ENCODE peak calls at places on chromosomes 7 and 10, in eight cellular contexts. One of them, this sample, is unnamed. For H3K4me1, the result is how much of the 10 kb centered on the place peaks cover.

GRCh38 chr7:39825391-39825790 is 124.7 kb upstream of the CDK13 start:
- DNase-seq in hepatocyte: no peak
- DNase-seq in transverse colon: no peak
- DNase-seq in fibroblast of lung: no peak
- DNase-seq in gastrocnemius medialis: no peak
- DNase-seq in CD8-positive, alpha-beta T cell: no peak
- DNase-seq in suprapubic skin: no peak
- DNase-seq in tibial artery: no peak
- DNase-seq in this sample: peak

GRCh38 chr7:133265821-133266220 is 12.9 kb downstream of the EXOC4 start:
- DNase-seq in transverse colon: no peak
- DNase-seq in suprapubic skin: no peak
- DNase-seq in tibial artery: no peak
- DNase-seq in CD8-positive, alpha-beta T cell: no peak
- DNase-seq in gastrocnemius medialis: no peak
- DNase-seq in hepatocyte: no peak
- DNase-seq in fibroblast of lung: peak
- DNase-seq in this sample: no peak

GRCh38 chr7:134736381-134736780 is 43.1 kb upstream of the CALD1 start:
- DNase-seq in suprapubic skin: no peak
- DNase-seq in tibial artery: no peak
- DNase-seq in transverse colon: no peak
- DNase-seq in hepatocyte: no peak
- DNase-seq in gastrocnemius medialis: no peak
- DNase-seq in fibroblast of lung: no peak
- DNase-seq in CD8-positive, alpha-beta T cell: no peak
- DNase-seq in this sample: no peak

GRCh38 chr7:108239501-108240225 is 109.5 kb upstream of the LAMB4 start:
- DNase-seq in tibial artery: no peak
- DNase-seq in hepatocyte: no peak
- DNase-seq in fibroblast of lung: no peak
- DNase-seq in suprapubic skin: no peak
- DNase-seq in CD8-positive, alpha-beta T cell: no peak
- DNase-seq in transverse colon: no peak
- DNase-seq in gastrocnemius medialis: no peak
- DNase-seq in this sample: no peak

GRCh38 chr7:659996-660395 is 66.5 kb upstream of the DNAAF5 start:
- DNase-seq in suprapubic skin: no peak
- DNase-seq in fibroblast of lung: no peak
- DNase-seq in hepatocyte: no peak
- DNase-seq in gastrocnemius medialis: no peak
- DNase-seq in transverse colon: no peak
- DNase-seq in CD8-positive, alpha-beta T cell: no peak
- DNase-seq in tibial artery: no peak
- DNase-seq in this sample: no peak

GRCh38 chr7:50409856-50410468 is 40.2 kb downstream of the FIGNL1 start:
- DNase-seq in suprapubic skin: no peak
- DNase-seq in CD8-positive, alpha-beta T cell: no peak
- DNase-seq in hepatocyte: no peak
- DNase-seq in gastrocnemius medialis: no peak
- DNase-seq in fibroblast of lung: no peak
- DNase-seq in transverse colon: peak
- DNase-seq in tibial artery: no peak
- DNase-seq in this sample: no peak

GRCh38 chr7:121001932-121002754 is 13.6 kb downstream of the CPED1 start:
- DNase-seq in hepatocyte: no peak
- DNase-seq in tibial artery: no peak
- DNase-seq in fibroblast of lung: no peak
- DNase-seq in CD8-positive, alpha-beta T cell: no peak
- DNase-seq in gastrocnemius medialis: no peak
- DNase-seq in transverse colon: no peak
- DNase-seq in suprapubic skin: no peak
- DNase-seq in this sample: no peak

GRCh38 chr10:110868981-110869380 is 2.7 kb upstream of the PDCD4 start:
- DNase-seq in tibial artery: no peak
- DNase-seq in suprapubic skin: no peak
- DNase-seq in hepatocyte: no peak
- DNase-seq in fibroblast of lung: no peak
- DNase-seq in CD8-positive, alpha-beta T cell: peak
- DNase-seq in transverse colon: no peak
- DNase-seq in gastrocnemius medialis: no peak
- DNase-seq in this sample: no peak

GRCh38 chr7:131431289-131431688 is 103.6 kb downstream of the MKLN1 start:
- DNase-seq in hepatocyte: peak
- DNase-seq in transverse colon: peak
- DNase-seq in tibial artery: peak
- DNase-seq in CD8-positive, alpha-beta T cell: no peak
- DNase-seq in suprapubic skin: no peak
- DNase-seq in gastrocnemius medialis: peak
- DNase-seq in fibroblast of lung: peak
- DNase-seq in this sample: peak

GRCh38 chr10:28533571-28534304 is 820 bp downstream of the WAC start:
- DNase-seq in CD8-positive, alpha-beta T cell: peak
- DNase-seq in hepatocyte: peak
- DNase-seq in suprapubic skin: peak
- DNase-seq in fibroblast of lung: peak
- DNase-seq in tibial artery: peak
- DNase-seq in gastrocnemius medialis: peak
- DNase-seq in transverse colon: peak
- DNase-seq in this sample: no peak

GRCh38 chr7:37234928-37235327 is 213.7 kb downstream of the ELMO1 start:
- DNase-seq in hepatocyte: peak
- DNase-seq in CD8-positive, alpha-beta T cell: no peak
- DNase-seq in tibial artery: no peak
- DNase-seq in gastrocnemius medialis: no peak
- DNase-seq in fibroblast of lung: no peak
- DNase-seq in transverse colon: no peak
- DNase-seq in suprapubic skin: no peak
- DNase-seq in this sample: no peak

GRCh38 chr7:49111706-49112105 is 187.4 kb downstream of the CDC14C start:
- DNase-seq in gastrocnemius medialis: no peak
- DNase-seq in suprapubic skin: no peak
- DNase-seq in CD8-positive, alpha-beta T cell: no peak
- DNase-seq in tibial artery: no peak
- DNase-seq in fibroblast of lung: no peak
- DNase-seq in transverse colon: no peak
- DNase-seq in hepatocyte: no peak
- DNase-seq in this sample: no peak
- TF ChIP-seq CTCF in gastrocnemius medialis: no peak
- TF ChIP-seq CTCF in suprapubic skin: no peak
- TF ChIP-seq CTCF in CD8-positive, alpha-beta T cell: no peak
- TF ChIP-seq CTCF in tibial artery: no peak
- TF ChIP-seq CTCF in fibroblast of lung: no peak
- TF ChIP-seq CTCF in transverse colon: no peak
- TF ChIP-seq CTCF in hepatocyte: no peak
- TF ChIP-seq CTCF in this sample: no peak

DNA sequence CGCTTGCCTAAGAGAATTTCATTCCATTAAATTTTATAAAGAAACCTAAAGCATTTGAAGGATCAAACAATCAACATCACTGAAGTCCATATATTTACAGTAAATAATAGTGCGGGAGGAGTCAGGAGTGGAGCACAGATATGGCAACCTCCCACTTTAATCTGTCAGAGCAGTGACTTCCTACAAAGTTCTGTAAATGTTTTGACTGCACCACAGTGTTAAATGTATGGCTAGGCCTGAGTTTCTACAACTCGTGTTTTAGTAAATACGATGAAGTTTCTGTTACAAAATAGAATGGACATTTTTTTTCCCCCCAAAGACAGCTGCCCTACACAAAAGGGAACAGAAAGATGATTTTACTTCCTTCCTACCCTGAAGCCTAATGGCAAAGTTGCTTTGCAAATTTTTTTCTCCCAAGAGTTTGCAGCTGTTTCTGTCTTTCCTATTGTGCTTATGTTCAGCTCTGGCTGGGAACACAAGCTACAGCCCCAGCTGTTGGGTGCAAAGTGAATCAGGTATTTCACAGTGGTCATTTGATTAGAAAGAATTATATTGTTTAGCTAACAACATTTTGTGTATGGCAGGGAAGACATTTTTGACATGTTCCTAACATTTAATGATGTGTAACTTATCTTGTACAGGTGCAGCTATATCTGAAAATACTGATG is 62.1 kb downstream of the MET start:
- DNase-seq in transverse colon: no peak
- DNase-seq in CD8-positive, alpha-beta T cell: no peak
- DNase-seq in fibroblast of lung: no peak
- DNase-seq in suprapubic skin: no peak
- DNase-seq in hepatocyte: no peak
- DNase-seq in tibial artery: no peak
- DNase-seq in gastrocnemius medialis: no peak
- DNase-seq in this sample: no peak
- H3K4me1 ChIP-seq in transverse colon: under half
- H3K4me1 ChIP-seq in CD8-positive, alpha-beta T cell: under half
- H3K4me1 ChIP-seq in fibroblast of lung: under half
- H3K4me1 ChIP-seq in suprapubic skin: under half
- H3K4me1 ChIP-seq in hepatocyte: under half
- H3K4me1 ChIP-seq in tibial artery: under half
- H3K4me1 ChIP-seq in gastrocnemius medialis: under half
- H3K4me1 ChIP-seq in this sample: under half

GRCh38 chr7:54837761-54838539 is 78.9 kb upstream of the SEC61G start:
- DNase-seq in suprapubic skin: no peak
- DNase-seq in gastrocnemius medialis: no peak
- DNase-seq in CD8-positive, alpha-beta T cell: no peak
- DNase-seq in hepatocyte: no peak
- DNase-seq in transverse colon: no peak
- DNase-seq in tibial artery: no peak
- DNase-seq in fibroblast of lung: no peak
- DNase-seq in this sample: no peak

GRCh38 chr7:54839538-54840213 is 80.7 kb upstream of the SEC61G start:
- DNase-seq in gastrocnemius medialis: peak
- DNase-seq in suprapubic skin: peak
- DNase-seq in hepatocyte: peak
- DNase-seq in CD8-positive, alpha-beta T cell: no peak
- DNase-seq in tibial artery: peak
- DNase-seq in fibroblast of lung: peak
- DNase-seq in transverse colon: peak
- DNase-seq in this sample: no peak

GRCh38 chr7:54843961-54844360 is 85.0 kb upstream of the SEC61G start:
- DNase-seq in suprapubic skin: no peak
- DNase-seq in gastrocnemius medialis: no peak
- DNase-seq in fibroblast of lung: no peak
- DNase-seq in CD8-positive, alpha-beta T cell: no peak
- DNase-seq in hepatocyte: no peak
- DNase-seq in transverse colon: no peak
- DNase-seq in tibial artery: no peak
- DNase-seq in this sample: no peak

GRCh38 chr7:54838540-54838925 is 79.5 kb upstream of the SEC61G start:
- DNase-seq in gastrocnemius medialis: no peak
- DNase-seq in transverse colon: no peak
- DNase-seq in tibial artery: no peak
- DNase-seq in hepatocyte: no peak
- DNase-seq in CD8-positive, alpha-beta T cell: no peak
- DNase-seq in suprapubic skin: no peak
- DNase-seq in fibroblast of lung: no peak
- DNase-seq in this sample: no peak

GRCh38 chr7:54841772-54842707 is 83.0 kb upstream of the SEC61G start:
- DNase-seq in tibial artery: no peak
- DNase-seq in hepatocyte: no peak
- DNase-seq in transverse colon: peak
- DNase-seq in gastrocnemius medialis: no peak
- DNase-seq in CD8-positive, alpha-beta T cell: no peak
- DNase-seq in fibroblast of lung: peak
- DNase-seq in suprapubic skin: no peak
- DNase-seq in this sample: peak
- H3K27ac ChIP-seq in tibial artery: no peak
- H3K27ac ChIP-seq in hepatocyte: peak
- H3K27ac ChIP-seq in transverse colon: no peak
- H3K27ac ChIP-seq in gastrocnemius medialis: no peak
- H3K27ac ChIP-seq in CD8-positive, alpha-beta T cell: no peak
- H3K27ac ChIP-seq in fibroblast of lung: peak
- H3K27ac ChIP-seq in suprapubic skin: no peak
- H3K27ac ChIP-seq in this sample: no peak

DNA sequence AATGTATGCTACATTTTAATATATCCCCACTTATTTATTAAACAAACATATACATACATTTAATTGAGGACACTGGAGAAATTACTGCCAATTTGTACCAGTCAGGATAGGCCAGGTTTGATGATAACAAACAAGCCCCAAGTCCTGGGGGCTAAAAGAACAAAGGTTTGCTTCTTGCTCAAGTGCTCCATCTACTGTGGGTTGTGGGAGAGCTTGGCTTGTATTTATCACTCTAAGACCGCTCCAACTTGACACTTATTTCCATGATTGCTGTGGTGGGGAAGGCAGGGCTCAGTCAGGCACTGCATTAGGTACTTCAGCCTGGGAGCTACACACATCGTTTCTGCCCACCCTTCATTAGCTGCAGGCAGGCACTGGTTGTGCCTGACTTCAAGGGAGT is 136.6 kb upstream of the ZNF32 start:
- DNase-seq in transverse colon: no peak
- DNase-seq in gastrocnemius medialis: no peak
- DNase-seq in fibroblast of lung: no peak
- DNase-seq in suprapubic skin: no peak
- DNase-seq in CD8-positive, alpha-beta T cell: no peak
- DNase-seq in tibial artery: no peak
- DNase-seq in hepatocyte: no peak
- DNase-seq in this sample: no peak
- TF ChIP-seq CTCF in transverse colon: no peak
- TF ChIP-seq CTCF in gastrocnemius medialis: no peak
- TF ChIP-seq CTCF in fibroblast of lung: no peak
- TF ChIP-seq CTCF in suprapubic skin: no peak
- TF ChIP-seq CTCF in CD8-positive, alpha-beta T cell: no peak
- TF ChIP-seq CTCF in tibial artery: no peak
- TF ChIP-seq CTCF in hepatocyte: peak
- TF ChIP-seq CTCF in this sample: no peak

GRCh38 chr7:2405201-2405600 is 1.8 kb downstream of the CHST12 start:
- DNase-seq in transverse colon: no peak
- DNase-seq in suprapubic skin: no peak
- DNase-seq in tibial artery: no peak
- DNase-seq in fibroblast of lung: no peak
- DNase-seq in hepatocyte: no peak
- DNase-seq in CD8-positive, alpha-beta T cell: no peak
- DNase-seq in gastrocnemius medialis: no peak
- DNase-seq in this sample: no peak
- H3K4me1 ChIP-seq in transverse colon: under half
- H3K4me1 ChIP-seq in suprapubic skin: half or more
- H3K4me1 ChIP-seq in tibial artery: under half
- H3K4me1 ChIP-seq in fibroblast of lung: under half
- H3K4me1 ChIP-seq in hepatocyte: under half
- H3K4me1 ChIP-seq in CD8-positive, alpha-beta T cell: half or more
- H3K4me1 ChIP-seq in gastrocnemius medialis: under half
- H3K4me1 ChIP-seq in this sample: under half

GRCh38 chr10:81130014-81130413 is 592.3 kb downstream of the SH2D4B start:
- DNase-seq in gastrocnemius medialis: no peak
- DNase-seq in hepatocyte: no peak
- DNase-seq in fibroblast of lung: no peak
- DNase-seq in suprapubic skin: no peak
- DNase-seq in transverse colon: no peak
- DNase-seq in tibial artery: no peak
- DNase-seq in CD8-positive, alpha-beta T cell: no peak
- DNase-seq in this sample: no peak

GRCh38 chr10:81136261-81136660 is 598.6 kb downstream of the SH2D4B start:
- DNase-seq in transverse colon: no peak
- DNase-seq in CD8-positive, alpha-beta T cell: no peak
- DNase-seq in hepatocyte: no peak
- DNase-seq in suprapubic skin: no peak
- DNase-seq in tibial artery: no peak
- DNase-seq in gastrocnemius medialis: no peak
- DNase-seq in fibroblast of lung: no peak
- DNase-seq in this sample: no peak

DNA sequence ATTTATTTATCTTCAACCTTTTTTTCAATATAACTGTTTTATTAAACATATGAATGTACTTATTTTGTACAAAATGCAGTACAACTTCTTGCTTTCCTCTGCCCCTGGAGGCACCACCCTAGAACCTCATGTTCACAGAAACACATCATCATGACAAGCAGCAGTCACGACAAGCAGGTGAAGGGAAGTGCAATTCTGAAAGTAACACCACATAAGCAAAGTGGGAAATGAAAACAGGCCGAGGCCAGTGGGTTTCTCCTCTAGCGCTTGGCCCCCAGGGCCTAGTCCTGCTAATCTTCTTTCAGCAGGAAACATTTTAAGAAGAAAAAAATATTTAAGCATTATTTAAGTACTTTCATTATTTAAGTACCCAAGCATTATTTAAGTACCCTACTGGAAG is 598.1 kb downstream of the SH2D4B start:
- DNase-seq in tibial artery: no peak
- DNase-seq in CD8-positive, alpha-beta T cell: no peak
- DNase-seq in fibroblast of lung: no peak
- DNase-seq in hepatocyte: no peak
- DNase-seq in gastrocnemius medialis: no peak
- DNase-seq in suprapubic skin: no peak
- DNase-seq in transverse colon: no peak
- DNase-seq in this sample: no peak
- H3K27ac ChIP-seq in tibial artery: no peak
- H3K27ac ChIP-seq in CD8-positive, alpha-beta T cell: no peak
- H3K27ac ChIP-seq in fibroblast of lung: no peak
- H3K27ac ChIP-seq in hepatocyte: no peak
- H3K27ac ChIP-seq in gastrocnemius medialis: no peak
- H3K27ac ChIP-seq in suprapubic skin: no peak
- H3K27ac ChIP-seq in transverse colon: no peak
- H3K27ac ChIP-seq in this sample: no peak

This sample was measured in foreskin keratinocyte.